ENCODE peak calls at places on chromosomes 13 and 19, in seven cellular contexts. Z, N, J, D, K, E and F are unnamed samples.

GRCh38 chr13:35771898-35772297 is 295.4 kb upstream of the MAB21L1 start:
- DNase-seq in Z (no peak), N (peak), J (no peak), D (no peak), K (no peak), E (no peak), F (no peak)

GRCh38 chr13:106372199-106373160 is 163.0 kb downstream of the EFNB2 start:
- DNase-seq in Z (no peak), N (no peak), J (no peak), D (no peak), K (no peak), E (no peak), F (peak)

GRCh38 chr13:32538234-32538620 is 368 bp downstream of the N4BP2L2 start:
- DNase-seq in Z (peak), N (no peak), J (no peak), D (peak), K (no peak), E (no peak), F (peak)

GRCh38 chr19:18776288-18776594 is 14.9 kb downstream of the COMP start:
- DNase-seq in Z (no peak), N (no peak), J (no peak), D (no peak), K (no peak), E (no peak), F (no peak)

GRCh38 chr13:44306401-44307192 is 67.0 kb upstream of the SERP2 start:
- DNase-seq in Z (no peak), N (no peak), J (no peak), D (no peak), K (no peak), E (no peak), F (no peak)

GRCh38 chr13:112767506-112768471 is 78.0 kb downstream of the ATP11A start:
- DNase-seq in Z (peak), N (no peak), J (peak), D (peak), K (no peak), E (no peak), F (peak)

GRCh38 chr13:89029062-89029461 is 1357.9 kb downstream of the SLITRK5 start:
- DNase-seq in Z (no peak), N (no peak), J (no peak), D (no peak), K (no peak), E (no peak), F (peak)

GRCh38 chr19:1904385-1905070 is 671 bp upstream of the ADAT3 start:
- DNase-seq in Z (peak), N (peak), J (no peak), D (no peak), K (no peak), E (no peak), F (peak)

GRCh38 chr19:12944064-12944674 is 1.5 kb upstream of the RAD23A start:
- DNase-seq in Z (no peak), N (no peak), J (no peak), D (no peak), K (no peak), E (no peak), F (no peak)

GRCh38 chr19:46639356-46640061 is 3.5 kb upstream of the GNG8 start:
- DNase-seq in Z (no peak), N (peak), J (no peak), D (no peak), K (no peak), E (no peak), F (peak)

GRCh38 chr13:65472336-65472735 is 1757.8 kb downstream of the PCDH9 start:
- DNase-seq in Z (no peak), N (no peak), J (no peak), D (no peak), K (no peak), E (no peak), F (no peak)

GRCh38 chr13:34971473-34971872 is 29.4 kb downstream of the NBEA start:
- DNase-seq in Z (no peak), N (no peak), J (no peak), D (no peak), K (no peak), E (no peak), F (no peak)

GRCh38 chr19:6509118-6509971 is 7.2 kb upstream of the TUBB4A start:
- DNase-seq in Z (peak), N (no peak), J (peak), D (peak), K (no peak), E (no peak), F (no peak)

GRCh38 chr13:112896736-112897602 is 72.0 kb upstream of the MCF2L start:
- DNase-seq in Z (no peak), N (no peak), J (no peak), D (no peak), K (no peak), E (no peak), F (no peak)

GRCh38 chr13:30016398-30016797 is 166.0 kb upstream of the UBL3 start:
- DNase-seq in Z (no peak), N (no peak), J (no peak), D (peak), K (no peak), E (no peak), F (no peak)

GRCh38 chr13:21849323-21849722 is 178.4 kb downstream of the FGF9 start:
- DNase-seq in Z (peak), N (no peak), J (no peak), D (no peak), K (no peak), E (no peak), F (peak)

GRCh38 chr19:11381535-11382369 is 2.4 kb downstream of the EPOR start:
- DNase-seq in Z (peak), N (peak), J (peak), D (no peak), K (no peak), E (peak), F (peak)
- TF ChIP-seq CTCF in Z (peak), N (no peak), J (no peak), D (no peak), K (no peak), E (no peak), F (no peak)

DNA sequence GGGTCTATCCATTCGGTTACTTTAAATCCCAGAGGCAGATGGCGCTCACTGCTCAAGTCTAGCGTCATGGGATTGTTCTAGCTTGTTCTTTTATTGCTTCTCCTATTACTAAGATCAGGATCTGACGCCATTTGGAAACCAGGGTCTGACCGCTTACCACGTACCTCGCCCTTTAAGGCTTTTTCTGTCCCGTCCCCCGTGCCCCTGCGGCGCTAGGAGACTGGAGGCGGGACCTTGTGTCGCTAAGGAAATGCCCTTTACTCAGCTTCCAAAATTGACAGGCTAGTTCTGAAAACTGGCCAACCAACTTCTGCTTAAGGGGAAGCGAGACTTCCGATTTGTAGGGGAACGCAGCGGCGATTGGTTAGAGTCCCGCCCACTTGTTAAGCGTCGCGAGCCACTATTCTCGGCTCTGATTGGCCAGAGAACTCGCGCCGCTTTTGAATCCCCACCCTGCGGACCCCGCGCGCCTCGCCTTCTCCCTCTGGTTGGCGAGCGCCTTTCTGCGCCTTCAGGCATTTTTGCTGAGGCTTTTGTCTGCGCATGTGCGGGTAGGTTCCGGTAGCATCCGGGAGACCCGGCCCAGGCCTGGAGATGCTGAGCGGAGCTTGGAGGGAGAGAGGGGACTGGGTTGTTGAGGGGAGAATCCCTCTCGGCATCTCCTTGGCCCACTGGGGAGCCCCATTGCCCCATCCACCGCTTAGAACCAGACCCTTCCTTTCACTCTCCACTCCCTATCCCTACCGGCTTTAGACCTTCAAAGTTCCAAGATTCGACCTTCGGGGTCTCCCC is 3.9 kb upstream of the C19orf84 start:
- DNase-seq in Z (peak), N (peak), J (peak), D (peak), K (peak), E (peak), F (peak)
- TF ChIP-seq CTCF in Z (peak), N (no peak), J (no peak), D (no peak), K (no peak), E (no peak), F (peak)

GRCh38 chr19:536881-537404 is 5.4 kb downstream of the CDC34 start:
- DNase-seq in Z (no peak), N (no peak), J (no peak), D (no peak), K (no peak), E (no peak), F (no peak)

GRCh38 chr19:533485-534058 is 2.0 kb downstream of the CDC34 start:
- DNase-seq in Z (no peak), N (no peak), J (no peak), D (no peak), K (no peak), E (no peak), F (no peak)

GRCh38 chr19:534088-534487 is 2.5 kb downstream of the CDC34 start:
- DNase-seq in Z (no peak), N (no peak), J (no peak), D (no peak), K (no peak), E (no peak), F (no peak)

GRCh38 chr19:536031-536880 is 4.7 kb downstream of the CDC34 start:
- DNase-seq in Z (no peak), N (no peak), J (no peak), D (no peak), K (no peak), E (no peak), F (no peak)

GRCh38 chr19:535017-535835 is 3.7 kb downstream of the CDC34 start:
- DNase-seq in Z (no peak), N (no peak), J (no peak), D (peak), K (no peak), E (no peak), F (no peak)
- TF ChIP-seq CTCF in Z (no peak), N (no peak), J (no peak), D (no peak), K (no peak), E (no peak), F (no peak)

DNA sequence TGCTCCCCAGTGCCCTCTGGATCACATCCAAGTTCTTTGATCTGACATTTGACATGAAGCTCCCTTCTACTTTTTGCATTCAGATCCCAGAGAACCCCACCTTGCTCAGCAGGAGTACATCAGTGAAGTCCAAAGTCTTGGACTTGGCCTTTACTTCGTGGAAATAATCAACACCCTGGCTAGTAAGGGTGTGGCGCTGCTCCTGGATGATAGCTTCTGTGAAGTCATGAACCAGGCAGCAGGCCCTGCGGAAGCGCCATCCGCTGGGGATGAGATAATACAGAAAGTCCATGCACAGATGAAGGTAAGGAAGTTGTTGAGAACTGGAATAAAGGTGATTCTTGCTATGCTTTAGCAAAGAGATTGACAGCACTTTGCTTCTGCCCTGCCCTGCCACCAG is 43.2 kb downstream of the OR10H4 start:
- DNase-seq in Z (no peak), N (no peak), J (no peak), D (no peak), K (peak), E (no peak), F (no peak)
- TF ChIP-seq CTCF in Z (no peak), N (no peak), J (no peak), D (no peak), K (no peak), E (no peak), F (no peak)